ENCODE peak calls at places on chromosomes 13 and 19, in six cellular contexts. One of them, this sample, is unnamed.
A peak's percentile ranks its signal among the peaks of the same experiment; 100 is the strongest.

GRCh38 chr19:2546128-2547032 is 70.5 kb downstream of the GADD45B start:
- DNase-seq in fibroblast of pulmonary artery: no peak
- DNase-seq in kidney epithelial cell: no peak
- DNase-seq in epithelial cell of esophagus: no peak
- DNase-seq in cardiac fibroblast: peak; percentile 73
- DNase-seq in left lung: peak; percentile 88
- DNase-seq in this sample: no peak

GRCh38 chr13:28530729-28531194 is 35.8 kb upstream of the FLT1 start:
- DNase-seq in fibroblast of pulmonary artery: peak; percentile 50
- DNase-seq in kidney epithelial cell: no peak
- DNase-seq in epithelial cell of esophagus: no peak
- DNase-seq in cardiac fibroblast: peak; percentile 39
- DNase-seq in left lung: no peak
- DNase-seq in this sample: peak; percentile 71

GRCh38 chr13:21240586-21240985 is 64.1 kb downstream of the MRPL57 start:
- DNase-seq in fibroblast of pulmonary artery: peak; percentile 51
- DNase-seq in kidney epithelial cell: peak; percentile 59
- DNase-seq in epithelial cell of esophagus: peak; percentile 60
- DNase-seq in cardiac fibroblast: peak; percentile 49
- DNase-seq in left lung: no peak
- DNase-seq in this sample: peak; percentile 61

GRCh38 chr19:40339018-40339728 is 9.0 kb downstream of the C19orf47 start:
- DNase-seq in fibroblast of pulmonary artery: no peak
- DNase-seq in kidney epithelial cell: no peak
- DNase-seq in epithelial cell of esophagus: no peak
- DNase-seq in cardiac fibroblast: no peak
- DNase-seq in left lung: no peak
- DNase-seq in this sample: no peak

GRCh38 chr19:33133438-33134031 is 1.6 kb downstream of the WDR88 start:
- DNase-seq in fibroblast of pulmonary artery: peak; percentile 10
- DNase-seq in kidney epithelial cell: no peak
- DNase-seq in epithelial cell of esophagus: no peak
- DNase-seq in cardiac fibroblast: peak; percentile 25
- DNase-seq in left lung: no peak
- DNase-seq in this sample: peak; percentile 10

GRCh38 chr13:40328091-40328490 is 338.4 kb downstream of the FOXO1 start:
- DNase-seq in fibroblast of pulmonary artery: no peak
- DNase-seq in kidney epithelial cell: no peak
- DNase-seq in epithelial cell of esophagus: no peak
- DNase-seq in cardiac fibroblast: no peak
- DNase-seq in left lung: no peak
- DNase-seq in this sample: no peak

GRCh38 chr13:43232866-43233265 is 209.5 kb downstream of the DNAJC15 start:
- DNase-seq in fibroblast of pulmonary artery: peak; percentile 88
- DNase-seq in kidney epithelial cell: no peak
- DNase-seq in epithelial cell of esophagus: peak; percentile 60
- DNase-seq in cardiac fibroblast: peak; percentile 88
- DNase-seq in left lung: no peak
- DNase-seq in this sample: peak; percentile 94

GRCh38 chr13:25872871-25873607 is 178.8 kb downstream of the SHISA2 start:
- DNase-seq in fibroblast of pulmonary artery: peak; percentile 26
- DNase-seq in kidney epithelial cell: no peak
- DNase-seq in epithelial cell of esophagus: peak; percentile 36
- DNase-seq in cardiac fibroblast: peak; percentile 15
- DNase-seq in left lung: no peak
- DNase-seq in this sample: no peak

GRCh38 chr13:109158383-109158782 is 529.0 kb downstream of the MYO16 start:
- DNase-seq in fibroblast of pulmonary artery: no peak
- DNase-seq in kidney epithelial cell: no peak
- DNase-seq in epithelial cell of esophagus: peak; percentile 63
- DNase-seq in cardiac fibroblast: no peak
- DNase-seq in left lung: no peak
- DNase-seq in this sample: no peak

GRCh38 chr13:109155301-109155761 is 525.9 kb downstream of the MYO16 start:
- DNase-seq in fibroblast of pulmonary artery: peak; percentile 53
- DNase-seq in kidney epithelial cell: no peak
- DNase-seq in epithelial cell of esophagus: peak; percentile 75
- DNase-seq in cardiac fibroblast: peak; percentile 75
- DNase-seq in left lung: no peak
- DNase-seq in this sample: no peak

GRCh38 chr13:109154546-109154945 is 525.1 kb downstream of the MYO16 start:
- DNase-seq in fibroblast of pulmonary artery: no peak
- DNase-seq in kidney epithelial cell: no peak
- DNase-seq in epithelial cell of esophagus: peak; percentile 38
- DNase-seq in cardiac fibroblast: peak; percentile 35
- DNase-seq in left lung: no peak
- DNase-seq in this sample: no peak

GRCh38 chr13:109157275-109157674 is 527.9 kb downstream of the MYO16 start:
- DNase-seq in fibroblast of pulmonary artery: no peak
- DNase-seq in kidney epithelial cell: no peak
- DNase-seq in epithelial cell of esophagus: peak; percentile 45
- DNase-seq in cardiac fibroblast: no peak
- DNase-seq in left lung: no peak
- DNase-seq in this sample: no peak

GRCh38 chr13:109156181-109156935 is 526.9 kb downstream of the MYO16 start:
- DNase-seq in fibroblast of pulmonary artery: peak; percentile 88
- DNase-seq in kidney epithelial cell: peak; percentile 50
- DNase-seq in epithelial cell of esophagus: peak; percentile 85
- DNase-seq in cardiac fibroblast: peak; percentile 92
- DNase-seq in left lung: no peak
- DNase-seq in this sample: peak; percentile 77
- TF ChIP-seq CTCF in fibroblast of pulmonary artery: no peak
- TF ChIP-seq CTCF in kidney epithelial cell: no peak
- TF ChIP-seq CTCF in epithelial cell of esophagus: no peak
- TF ChIP-seq CTCF in cardiac fibroblast: no peak
- TF ChIP-seq CTCF in left lung: no peak
- TF ChIP-seq CTCF in this sample: no peak

GRCh38 chr19:46896076-46896794 is 35.4 kb downstream of the ARHGAP35 start:
- DNase-seq in fibroblast of pulmonary artery: no peak
- DNase-seq in kidney epithelial cell: no peak
- DNase-seq in epithelial cell of esophagus: no peak
- DNase-seq in cardiac fibroblast: no peak
- DNase-seq in left lung: peak; percentile 52
- DNase-seq in this sample: no peak
- H3K4me3 ChIP-seq in fibroblast of pulmonary artery: no peak overlapping the region
- H3K4me3 ChIP-seq in kidney epithelial cell: no peak overlapping the region
- H3K4me3 ChIP-seq in epithelial cell of esophagus: no peak overlapping the region
- H3K4me3 ChIP-seq in cardiac fibroblast: no peak overlapping the region
- H3K4me3 ChIP-seq in left lung: no peak overlapping the region
- H3K4me3 ChIP-seq in this sample: no peak overlapping the region

GRCh38 chr19:42466521-42467436 is 24.0 kb upstream of the CXCL17 start:
- DNase-seq in fibroblast of pulmonary artery: peak; percentile 76
- DNase-seq in kidney epithelial cell: no peak
- DNase-seq in epithelial cell of esophagus: no peak
- DNase-seq in cardiac fibroblast: peak; percentile 55
- DNase-seq in left lung: no peak
- DNase-seq in this sample: peak; percentile 27
- TF ChIP-seq CTCF in fibroblast of pulmonary artery: no peak
- TF ChIP-seq CTCF in kidney epithelial cell: no peak
- TF ChIP-seq CTCF in epithelial cell of esophagus: no peak
- TF ChIP-seq CTCF in cardiac fibroblast: no peak
- TF ChIP-seq CTCF in left lung: no peak
- TF ChIP-seq CTCF in this sample: no peak

DNA sequence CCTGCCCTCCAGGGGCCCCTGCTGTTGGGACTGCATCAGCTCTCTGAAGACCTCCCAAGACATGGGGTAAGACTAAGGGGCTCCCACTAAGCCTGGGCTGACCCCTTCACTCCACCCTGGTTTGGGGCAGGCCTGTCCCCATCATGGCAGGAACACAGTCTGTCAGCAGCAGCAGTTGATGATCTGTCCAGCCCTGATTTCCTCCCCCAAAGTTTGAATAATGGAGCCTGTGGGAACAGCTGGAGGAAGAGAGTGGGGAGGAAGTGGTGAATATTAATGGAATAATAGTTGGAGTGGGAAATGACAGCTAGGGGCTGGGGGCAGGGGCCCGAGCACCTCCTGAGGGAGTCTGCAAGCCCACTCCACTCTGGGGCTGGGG is 1.3 kb upstream of the B3GNT8 start:
- DNase-seq in fibroblast of pulmonary artery: no peak
- DNase-seq in kidney epithelial cell: no peak
- DNase-seq in epithelial cell of esophagus: no peak
- DNase-seq in cardiac fibroblast: no peak
- DNase-seq in left lung: no peak
- DNase-seq in this sample: no peak
- H3K4me3 ChIP-seq in fibroblast of pulmonary artery: no peak overlapping the region
- H3K4me3 ChIP-seq in kidney epithelial cell: no peak overlapping the region
- H3K4me3 ChIP-seq in epithelial cell of esophagus: peak overlapping the region; percentile 62
- H3K4me3 ChIP-seq in cardiac fibroblast: peak overlapping the region; percentile 53
- H3K4me3 ChIP-seq in left lung: peak overlapping the region; percentile 49
- H3K4me3 ChIP-seq in this sample: no peak overlapping the region

DNA sequence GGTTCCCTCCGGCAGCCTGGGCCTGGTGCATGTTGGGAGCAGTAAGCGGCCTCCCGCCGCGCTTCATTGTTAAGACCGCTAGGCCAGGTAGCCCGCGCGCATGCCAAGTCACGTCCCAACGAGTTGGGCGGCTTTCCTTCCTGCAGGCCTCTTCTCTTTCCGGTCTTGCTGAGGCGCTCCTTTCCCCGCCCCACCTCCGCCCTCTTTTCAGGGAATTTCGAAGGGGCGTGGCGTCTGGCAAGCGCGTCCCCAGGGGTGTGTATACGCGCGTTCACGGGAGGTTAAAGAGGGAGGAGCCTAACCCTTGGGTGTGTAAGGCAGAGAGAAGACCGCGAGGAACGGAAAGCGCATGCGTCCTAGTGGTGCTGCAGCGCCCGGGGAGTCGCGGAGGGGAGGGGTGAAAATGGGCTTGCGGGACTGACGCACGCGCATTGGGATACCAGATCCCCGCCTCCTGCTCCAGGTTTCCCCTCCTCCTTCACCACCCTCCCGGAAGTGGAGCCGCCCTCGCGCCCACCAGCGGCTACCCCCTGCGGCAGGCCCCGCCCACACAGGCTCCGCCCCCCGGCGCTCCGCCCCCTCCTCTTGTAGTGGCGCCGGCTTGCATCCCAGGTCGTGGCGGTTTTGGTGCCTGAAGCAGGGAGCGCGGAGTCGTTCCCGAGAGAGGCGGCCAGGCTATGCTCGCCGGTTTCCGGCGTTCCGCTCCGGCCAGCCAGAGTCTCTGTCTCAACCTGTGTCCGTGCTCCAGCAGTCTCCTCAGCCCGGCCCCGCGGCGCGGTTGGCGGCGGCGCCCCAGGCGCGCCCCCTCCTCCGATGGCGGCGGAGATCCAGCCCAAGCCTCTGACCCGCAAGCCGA is at the start of gene WDFY2:
- DNase-seq in fibroblast of pulmonary artery: peak; percentile 100
- DNase-seq in kidney epithelial cell: peak; percentile 98
- DNase-seq in epithelial cell of esophagus: peak; percentile 100
- DNase-seq in cardiac fibroblast: peak; percentile 100
- DNase-seq in left lung: peak; percentile 100
- DNase-seq in this sample: peak; percentile 100
- TF ChIP-seq CTCF in fibroblast of pulmonary artery: no peak
- TF ChIP-seq CTCF in kidney epithelial cell: no peak
- TF ChIP-seq CTCF in epithelial cell of esophagus: peak; percentile 5
- TF ChIP-seq CTCF in cardiac fibroblast: no peak
- TF ChIP-seq CTCF in left lung: peak; percentile 46
- TF ChIP-seq CTCF in this sample: no peak

GRCh38 chr13:84121456-84121855 is 239.2 kb upstream of the SLITRK1 start:
- DNase-seq in fibroblast of pulmonary artery: peak; percentile 21
- DNase-seq in kidney epithelial cell: no peak
- DNase-seq in epithelial cell of esophagus: peak; percentile 80
- DNase-seq in cardiac fibroblast: peak; percentile 20
- DNase-seq in left lung: no peak
- DNase-seq in this sample: no peak

GRCh38 chr13:84118845-84119409 is 236.7 kb upstream of the SLITRK1 start:
- DNase-seq in fibroblast of pulmonary artery: peak; percentile 20
- DNase-seq in kidney epithelial cell: no peak
- DNase-seq in epithelial cell of esophagus: no peak
- DNase-seq in cardiac fibroblast: no peak
- DNase-seq in left lung: no peak
- DNase-seq in this sample: no peak
- H3K4me3 ChIP-seq in fibroblast of pulmonary artery: no peak overlapping the region
- H3K4me3 ChIP-seq in kidney epithelial cell: no peak overlapping the region
- H3K4me3 ChIP-seq in epithelial cell of esophagus: no peak overlapping the region
- H3K4me3 ChIP-seq in cardiac fibroblast: no peak overlapping the region
- H3K4me3 ChIP-seq in left lung: no peak overlapping the region
- H3K4me3 ChIP-seq in this sample: no peak overlapping the region

GRCh38 chr19:53365134-53365898 is at the start of gene ZNF525:
- DNase-seq in fibroblast of pulmonary artery: peak; percentile 79
- DNase-seq in kidney epithelial cell: peak; percentile 32
- DNase-seq in epithelial cell of esophagus: peak; percentile 93
- DNase-seq in cardiac fibroblast: peak; percentile 80
- DNase-seq in left lung: peak; percentile 92
- DNase-seq in this sample: peak; percentile 85
- TF ChIP-seq CTCF in fibroblast of pulmonary artery: peak; percentile 21
- TF ChIP-seq CTCF in kidney epithelial cell: peak; percentile 32
- TF ChIP-seq CTCF in epithelial cell of esophagus: peak; percentile 15
- TF ChIP-seq CTCF in cardiac fibroblast: no peak
- TF ChIP-seq CTCF in left lung: peak; percentile 47
- TF ChIP-seq CTCF in this sample: no peak

DNA sequence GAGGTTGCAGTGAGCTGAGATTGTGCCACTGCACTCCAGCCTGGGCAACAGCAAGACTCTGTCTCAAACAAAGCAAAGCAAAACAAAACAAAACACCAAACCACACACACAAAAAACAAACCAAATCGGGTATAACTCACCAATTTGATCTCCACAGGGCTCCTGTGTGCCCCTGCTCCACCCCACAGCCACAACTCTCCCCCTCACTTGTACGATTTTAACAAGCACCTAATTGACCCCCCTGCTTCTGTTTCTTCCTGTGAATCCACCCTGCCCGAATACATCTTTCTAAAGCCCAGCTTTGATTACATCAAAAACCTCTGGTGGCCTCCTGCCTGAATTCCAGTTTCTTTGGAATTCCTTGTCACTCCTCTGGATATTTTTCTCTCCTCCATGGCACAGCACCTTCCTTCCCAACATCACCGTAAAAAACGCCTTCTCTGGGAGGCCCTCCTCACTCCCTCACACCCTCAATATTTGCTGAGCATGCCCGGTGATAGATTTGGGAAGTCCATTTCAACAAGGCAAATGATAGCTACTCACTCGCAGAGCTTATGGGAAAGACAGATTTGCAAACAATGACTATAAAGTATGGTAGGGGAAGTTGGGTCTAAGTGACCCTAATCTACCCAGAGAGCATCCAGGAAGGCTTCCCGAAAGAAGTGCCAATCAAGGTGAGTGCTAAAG is 11.6 kb upstream of the RANBP3 start:
- DNase-seq in fibroblast of pulmonary artery: no peak
- DNase-seq in kidney epithelial cell: no peak
- DNase-seq in epithelial cell of esophagus: no peak
- DNase-seq in cardiac fibroblast: no peak
- DNase-seq in left lung: no peak
- DNase-seq in this sample: no peak
- H3K4me3 ChIP-seq in fibroblast of pulmonary artery: no peak overlapping the region
- H3K4me3 ChIP-seq in kidney epithelial cell: no peak overlapping the region
- H3K4me3 ChIP-seq in epithelial cell of esophagus: no peak overlapping the region
- H3K4me3 ChIP-seq in cardiac fibroblast: no peak overlapping the region
- H3K4me3 ChIP-seq in left lung: no peak overlapping the region
- H3K4me3 ChIP-seq in this sample: no peak overlapping the region